ENCODE peak calls at places on chromosomes 4 and X, in nine cellular contexts. Z, U, H, Y, I, M, J, T and V are unnamed samples.

GRCh38 chr4:10457255-10457801 is at the start of gene ZNF518B:
- DNase-seq in H (peak; percentile 48), T (peak; percentile 80), M (no peak), Y (peak; percentile 34), J (peak; percentile 92), U (peak; percentile 55), I (peak; percentile 91), Z (peak; percentile 84), V (peak; percentile 84)

GRCh38 chr4:52019941-52020657 is at the start of gene LRRC66:
- DNase-seq in Z (no peak), J (no peak), H (no peak), I (no peak), Y (no peak), M (no peak), U (no peak), T (no peak), V (no peak)

GRCh38 chr4:37994569-37994968 is 34.4 kb downstream of the PTTG2 start:
- DNase-seq in I (no peak), T (no peak), Y (no peak), M (no peak), J (no peak), H (no peak), U (no peak), Z (no peak), V (no peak)

GRCh38 chrX:119228506-119229290 is 7.4 kb upstream of the PGRMC1 start:
- DNase-seq in M (peak; percentile 73), I (no peak), H (peak; percentile 88), T (no peak), Y (no peak), U (no peak), J (no peak), Z (no peak), V (no peak)

GRCh38 chrX:15973299-15973698 is 118.7 kb upstream of the AP1S2 start:
- DNase-seq in Z (no peak), I (no peak), T (no peak), H (peak; percentile 19), U (peak; percentile 53), M (no peak), J (no peak), Y (no peak), V (no peak)

GRCh38 chrX:56804867-56805266 is 75.8 kb downstream of the NBDY start:
- DNase-seq in J (no peak), Y (no peak), T (no peak), Z (no peak), I (no peak), M (no peak), H (no peak), U (no peak), V (no peak)

GRCh38 chr4:146582864-146583263 is 55.8 kb upstream of the POU4F2 start:
- DNase-seq in U (no peak), I (no peak), T (no peak), J (no peak), M (no peak), Z (no peak), H (no peak), Y (no peak), V (no peak)

GRCh38 chr4:186068581-186069402 is at the start of gene TLR3:
- DNase-seq in U (no peak), I (no peak), M (no peak), Z (peak; percentile 13), H (peak; percentile 22), Y (no peak), T (no peak), J (no peak), V (no peak)

GRCh38 chr4:10897076-10897475 is 212.5 kb upstream of the CLNK start:
- DNase-seq in M (no peak), J (no peak), U (no peak), I (no peak), Y (no peak), H (no peak), Z (no peak), T (no peak), V (no peak)

GRCh38 chr4:22129454-22130075 is 181.0 kb upstream of the KCNIP4 start:
- DNase-seq in Y (no peak), H (peak; percentile 26), I (no peak), Z (no peak), U (peak; percentile 15), M (peak; percentile 1), J (no peak), T (no peak), V (no peak)

GRCh38 chr4:143773998-143774898 is 73.8 kb upstream of the FREM3 start:
- DNase-seq in U (peak; percentile 16), H (peak; percentile 41), T (no peak), I (peak; percentile 24), Z (no peak), M (no peak), Y (no peak), J (peak; percentile 70), V (no peak)

GRCh38 chrX:42992199-42992943 is 214.4 kb upstream of the PPP1R2C start:
- DNase-seq in T (no peak), I (no peak), U (no peak), M (no peak), H (no peak), J (no peak), Y (no peak), Z (no peak), V (no peak)